ENCODE peak calls at places on chromosomes 11 and 22, in six cellular contexts. One of them, this sample, is unnamed.

GRCh38 chr11:47572715-47573255 is 6.0 kb downstream of the KBTBD4 start:
- DNase-seq in heart right ventricle: no peak
- DNase-seq in naive thymus-derived CD4-positive, alpha-beta T cell: no peak
- DNase-seq in GM20000: no peak
- DNase-seq in SHP77 treated with DMSO at 0.1 percent for 48 hours: no peak
- DNase-seq in foreskin keratinocyte: no peak
- DNase-seq in this sample: no peak

GRCh38 chr11:20617346-20617745 is 17.9 kb downstream of the SLC6A5 start:
- DNase-seq in heart right ventricle: no peak
- DNase-seq in naive thymus-derived CD4-positive, alpha-beta T cell: no peak
- DNase-seq in GM20000: no peak
- DNase-seq in SHP77 treated with DMSO at 0.1 percent for 48 hours: no peak
- DNase-seq in foreskin keratinocyte: no peak
- DNase-seq in this sample: no peak

GRCh38 chr11:125214466-125215204 is 50.1 kb downstream of the PKNOX2 start:
- DNase-seq in heart right ventricle: peak
- DNase-seq in naive thymus-derived CD4-positive, alpha-beta T cell: no peak
- DNase-seq in GM20000: no peak
- DNase-seq in SHP77 treated with DMSO at 0.1 percent for 48 hours: no peak
- DNase-seq in foreskin keratinocyte: no peak
- DNase-seq in this sample: no peak

GRCh38 chr11:61352038-61352437 is 9.6 kb downstream of the CYB561A3 start:
- DNase-seq in heart right ventricle: no peak
- DNase-seq in naive thymus-derived CD4-positive, alpha-beta T cell: no peak
- DNase-seq in GM20000: no peak
- DNase-seq in SHP77 treated with DMSO at 0.1 percent for 48 hours: no peak
- DNase-seq in foreskin keratinocyte: no peak
- DNase-seq in this sample: no peak

GRCh38 chr11:57643802-57644201 is 5.9 kb downstream of the YPEL4 start:
- DNase-seq in heart right ventricle: no peak
- DNase-seq in naive thymus-derived CD4-positive, alpha-beta T cell: no peak
- DNase-seq in GM20000: no peak
- DNase-seq in SHP77 treated with DMSO at 0.1 percent for 48 hours: no peak
- DNase-seq in foreskin keratinocyte: no peak
- DNase-seq in this sample: no peak

GRCh38 chr11:819129-819931 is 616 bp downstream of the PNPLA2 start:
- DNase-seq in heart right ventricle: peak
- DNase-seq in naive thymus-derived CD4-positive, alpha-beta T cell: peak
- DNase-seq in GM20000: peak
- DNase-seq in SHP77 treated with DMSO at 0.1 percent for 48 hours: no peak
- DNase-seq in foreskin keratinocyte: peak
- DNase-seq in this sample: peak

GRCh38 chr11:63274776-63275175 is 31.4 kb upstream of the SLC22A25 start:
- DNase-seq in heart right ventricle: no peak
- DNase-seq in naive thymus-derived CD4-positive, alpha-beta T cell: no peak
- DNase-seq in GM20000: no peak
- DNase-seq in SHP77 treated with DMSO at 0.1 percent for 48 hours: no peak
- DNase-seq in foreskin keratinocyte: no peak
- DNase-seq in this sample: no peak

GRCh38 chr11:11814614-11815452 is 26.9 kb upstream of the USP47 start:
- DNase-seq in heart right ventricle: no peak
- DNase-seq in naive thymus-derived CD4-positive, alpha-beta T cell: no peak
- DNase-seq in GM20000: no peak
- DNase-seq in SHP77 treated with DMSO at 0.1 percent for 48 hours: no peak
- DNase-seq in foreskin keratinocyte: no peak
- DNase-seq in this sample: no peak

GRCh38 chr11:46489668-46490560 is 98.3 kb upstream of the CHRM4 start:
- DNase-seq in heart right ventricle: no peak
- DNase-seq in naive thymus-derived CD4-positive, alpha-beta T cell: peak
- DNase-seq in GM20000: peak
- DNase-seq in SHP77 treated with DMSO at 0.1 percent for 48 hours: peak
- DNase-seq in foreskin keratinocyte: peak
- DNase-seq in this sample: peak

GRCh38 chr11:87445002-87445401 is 407.3 kb downstream of the TMEM135 start:
- DNase-seq in heart right ventricle: no peak
- DNase-seq in naive thymus-derived CD4-positive, alpha-beta T cell: no peak
- DNase-seq in GM20000: no peak
- DNase-seq in SHP77 treated with DMSO at 0.1 percent for 48 hours: no peak
- DNase-seq in foreskin keratinocyte: peak
- DNase-seq in this sample: no peak

GRCh38 chr22:26174280-26174679 is 5.0 kb downstream of the SEZ6L start:
- DNase-seq in heart right ventricle: no peak
- DNase-seq in naive thymus-derived CD4-positive, alpha-beta T cell: no peak
- DNase-seq in GM20000: no peak
- DNase-seq in SHP77 treated with DMSO at 0.1 percent for 48 hours: no peak
- DNase-seq in foreskin keratinocyte: no peak
- DNase-seq in this sample: no peak

GRCh38 chr11:29125621-29126020 is 891.2 kb downstream of the KCNA4 start:
- DNase-seq in heart right ventricle: no peak
- DNase-seq in naive thymus-derived CD4-positive, alpha-beta T cell: no peak
- DNase-seq in GM20000: no peak
- DNase-seq in SHP77 treated with DMSO at 0.1 percent for 48 hours: no peak
- DNase-seq in foreskin keratinocyte: no peak
- DNase-seq in this sample: no peak

GRCh38 chr22:19012308-19012990 is 76.4 kb upstream of the PRODH start:
- DNase-seq in heart right ventricle: no peak
- DNase-seq in naive thymus-derived CD4-positive, alpha-beta T cell: no peak
- DNase-seq in GM20000: no peak
- DNase-seq in SHP77 treated with DMSO at 0.1 percent for 48 hours: no peak
- DNase-seq in foreskin keratinocyte: no peak
- DNase-seq in this sample: no peak